ENCODE peak calls at places on chromosomes 4 and X, in ten cellular contexts. O is WTC11, X is astrocyte of the cerebellum, J is cardiac fibroblast, R is PC-3, S is type B pancreatic cell, K is retinal pigment epithelial cell, P is tibial artery, C is neural crest cell, F is GM12865. U is an unnamed sample.

GRCh38 chr4:71366776-71367175 is 28.0 kb downstream of the SLC4A4 start:
- DNase-seq in X (no peak), S (no peak), O (no peak), K (no peak), F (no peak), R (no peak), P (no peak), C (no peak), J (no peak), U (no peak)

GRCh38 chr4:44725166-44725565 is 1.2 kb downstream of the GNPDA2 start:
- DNase-seq in P (no peak), R (no peak), J (no peak), O (no peak), C (no peak), F (peak; percentile 10), S (no peak), X (no peak), K (no peak), U (no peak)

GRCh38 chrX:37787353-37787869 is 7.6 kb downstream of the CYBB start:
- DNase-seq in F (peak; percentile 61), K (no peak), P (no peak), R (no peak), J (no peak), O (no peak), X (no peak), S (no peak), C (no peak), U (no peak)

GRCh38 chr4:147480502-147480890 is 401 bp upstream of the EDNRA start:
- DNase-seq in K (no peak), O (peak; percentile 11), S (no peak), J (no peak), C (no peak), P (no peak), X (no peak), R (no peak), F (no peak), U (no peak)

GRCh38 chrX:108097380-108097779 is 5.8 kb downstream of the ATG4A start:
- DNase-seq in P (no peak), S (no peak), O (no peak), X (no peak), R (peak; percentile 27), C (no peak), K (no peak), J (no peak), F (no peak), U (no peak)

GRCh38 chrX:115259238-115259875 is 25.5 kb upstream of the LRCH2 start:
- DNase-seq in O (no peak), P (no peak), X (no peak), K (peak; percentile 59), C (no peak), R (no peak), S (no peak), J (no peak), F (no peak), U (peak; percentile 41)

GRCh38 chrX:71543316-71543715 is 10.4 kb downstream of the OGT start:
- DNase-seq in K (peak; percentile 52), X (no peak), J (peak; percentile 86), P (no peak), S (no peak), O (no peak), F (no peak), C (no peak), R (peak; percentile 95), U (peak; percentile 56)

GRCh38 chr4:162239992-162240769 is 76.4 kb upstream of the FSTL5 start:
- DNase-seq in C (no peak), O (no peak), J (no peak), X (no peak), P (no peak), R (no peak), K (no peak), F (no peak), S (no peak), U (no peak)

GRCh38 chr4:147078875-147079658 is 133.4 kb upstream of the TTC29 start:
- DNase-seq in R (no peak), O (no peak), S (no peak), K (no peak), C (no peak), X (no peak), J (peak; percentile 33), P (no peak), F (no peak), U (no peak)

GRCh38 chr4:5750052-5750950 is 39.3 kb downstream of the EVC start:
- DNase-seq in O (no peak), S (peak; percentile 20), J (peak; percentile 89), P (no peak), K (peak; percentile 56), F (no peak), C (no peak), X (no peak), R (no peak), U (peak; percentile 64)

GRCh38 chr4:126192506-126192905 is 877.8 kb downstream of the FAT4 start:
- DNase-seq in C (no peak), S (no peak), O (no peak), K (no peak), J (no peak), F (no peak), P (no peak), X (no peak), R (no peak), U (no peak)
- TF ChIP-seq CTCF in C (no peak), S (no peak), O (no peak), K (no peak), J (no peak), F (no peak), P (no peak), X (no peak), R (no peak), U (no peak)

DNA sequence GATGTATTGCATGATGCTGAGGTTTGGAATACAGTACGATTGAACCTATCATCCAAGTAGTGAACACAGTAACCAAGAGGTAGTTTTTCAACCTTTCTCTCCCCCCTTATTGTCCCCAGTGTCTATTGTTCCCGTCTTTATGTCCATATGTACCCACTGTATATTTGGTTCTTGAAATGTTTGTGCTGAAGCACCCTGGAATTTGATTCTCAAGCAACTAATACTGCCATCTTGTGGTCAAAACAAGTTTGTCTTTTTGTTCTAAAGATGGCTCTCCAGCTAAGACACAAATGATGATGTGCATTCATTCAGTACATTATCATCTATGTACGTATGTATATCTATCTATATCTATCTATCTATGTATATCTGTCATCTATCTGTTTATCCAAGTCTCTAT is 33.5 kb upstream of the DCX start:
- DNase-seq in F (peak; percentile 33), X (peak; percentile 24), K (peak; percentile 8), R (peak; percentile 62), S (no peak), C (no peak), P (no peak), O (no peak), J (peak; percentile 50), U (peak; percentile 3)
- TF ChIP-seq CTCF in F (peak; percentile 34), X (peak; percentile 48), K (peak; percentile 64), R (peak; percentile 66), S (peak; percentile 88), C (peak; percentile 82), P (peak; percentile 30), O (peak; percentile 33), J (peak; percentile 33), U (peak; percentile 56)

GRCh38 chr4:8238515-8239053 is 31.0 kb upstream of the HTRA3 start:
- DNase-seq in J (no peak), K (no peak), X (no peak), F (no peak), R (peak; percentile 2), P (no peak), C (peak; percentile 29), O (peak; percentile 72), S (no peak), U (no peak)
- TF ChIP-seq CTCF in J (peak; percentile 39), K (peak; percentile 47), X (peak; percentile 42), F (peak; percentile 15), R (peak; percentile 53), P (no peak), C (peak; percentile 60), O (peak; percentile 41), S (peak; percentile 68), U (peak; percentile 42)

DNA sequence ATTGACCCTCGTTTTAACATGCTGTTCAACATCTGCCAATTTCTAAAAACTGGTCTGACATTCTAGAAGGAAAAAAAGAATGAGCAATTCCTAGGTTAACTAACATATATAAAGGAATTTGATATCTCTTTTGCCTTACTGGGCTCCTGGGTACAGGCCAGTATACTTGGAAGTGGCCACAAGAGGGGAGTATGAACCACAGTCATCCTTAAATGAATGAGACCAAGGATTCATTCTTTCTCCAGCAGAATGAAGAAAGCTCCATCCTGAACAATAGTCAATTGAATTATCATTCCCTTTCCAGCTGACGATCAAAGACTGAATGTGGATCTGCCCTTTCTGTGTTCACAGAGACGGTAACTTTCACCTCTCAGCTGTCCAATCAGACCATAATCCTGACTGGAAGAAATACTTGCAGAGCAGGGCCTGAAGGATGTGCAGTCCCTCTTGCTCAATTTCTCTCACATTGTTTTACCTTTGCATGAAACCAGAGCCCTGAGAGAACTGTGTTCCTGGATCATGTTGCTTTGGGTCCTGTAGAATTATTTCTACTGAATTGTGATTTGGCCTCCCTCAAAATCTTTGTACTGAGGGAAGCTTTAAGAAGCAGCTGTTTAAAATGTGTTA is 14.8 kb upstream of the SPARCL1 start:
- DNase-seq in F (peak; percentile 11), C (no peak), S (no peak), K (no peak), O (peak; percentile 23), X (peak; percentile 55), P (peak; percentile 35), R (peak; percentile 69), J (peak; percentile 77), U (no peak)
- TF ChIP-seq CTCF in F (peak; percentile 21), C (peak; percentile 66), S (peak; percentile 78), K (peak; percentile 79), O (peak; percentile 38), X (peak; percentile 72), P (peak; percentile 70), R (peak; percentile 73), J (peak; percentile 62), U (peak; percentile 58)

GRCh38 chr4:10622728-10623127 is 61.8 kb downstream of the CLNK start:
- DNase-seq in R (no peak), C (no peak), P (no peak), F (peak; percentile 60), J (peak; percentile 27), S (no peak), K (no peak), X (no peak), O (no peak), U (no peak)
- TF ChIP-seq CTCF in R (peak; percentile 37), C (peak; percentile 28), P (no peak), F (peak; percentile 48), J (peak; percentile 51), S (peak; percentile 49), K (peak; percentile 57), X (peak; percentile 32), O (no peak), U (no peak)

GRCh38 chr4:93894995-93895394 is 66.4 kb downstream of the ATOH1 start:
- DNase-seq in P (no peak), J (no peak), R (no peak), C (no peak), S (no peak), X (no peak), K (no peak), O (no peak), F (no peak), U (no peak)

GRCh38 chr4:93897559-93897958 is 69.0 kb downstream of the ATOH1 start:
- DNase-seq in X (no peak), F (peak; percentile 16), C (no peak), S (no peak), J (peak; percentile 12), O (no peak), P (no peak), K (no peak), R (peak; percentile 42), U (no peak)
- TF ChIP-seq CTCF in X (peak; percentile 19), F (peak; percentile 28), C (peak; percentile 54), S (peak; percentile 64), J (no peak), O (no peak), P (no peak), K (peak; percentile 34), R (peak; percentile 57), U (no peak)

U was measured in AG09309.